ENCODE peak calls at places on chromosomes 2 and 18, in six cellular contexts. One of them, this sample, is unnamed.

GRCh38 chr18:59662008-59662701 is 35.1 kb downstream of the CCBE1 start:
- DNase-seq in central memory CD8-positive, alpha-beta T cell: no peak
- DNase-seq in activated naive CD8-positive, alpha-beta T cell treated with anti-CD3 and anti-CD28 coated beads, Interleukin-2, amount 50 U/mL, for 24 hours: no peak
- DNase-seq in NCI-H1417: no peak
- DNase-seq in smooth muscle cell of the brain vasculature: no peak
- DNase-seq in kidney epithelial cell: peak
- DNase-seq in this sample: no peak

GRCh38 chr2:72271276-72271614 is 123.6 kb upstream of the CYP26B1 start:
- DNase-seq in kidney epithelial cell: no peak
- DNase-seq in NCI-H1417: no peak
- DNase-seq in activated naive CD8-positive, alpha-beta T cell treated with anti-CD3 and anti-CD28 coated beads, Interleukin-2, amount 50 U/mL, for 24 hours: no peak
- DNase-seq in smooth muscle cell of the brain vasculature: no peak
- DNase-seq in central memory CD8-positive, alpha-beta T cell: no peak
- DNase-seq in this sample: no peak

GRCh38 chr2:9140570-9141378 is 65.8 kb upstream of the ASAP2 start:
- DNase-seq in kidney epithelial cell: no peak
- DNase-seq in smooth muscle cell of the brain vasculature: no peak
- DNase-seq in NCI-H1417: no peak
- DNase-seq in activated naive CD8-positive, alpha-beta T cell treated with anti-CD3 and anti-CD28 coated beads, Interleukin-2, amount 50 U/mL, for 24 hours: no peak
- DNase-seq in central memory CD8-positive, alpha-beta T cell: no peak
- DNase-seq in this sample: no peak

GRCh38 chr2:237964578-237965404 is 2.0 kb upstream of the UBE2F start:
- DNase-seq in NCI-H1417: no peak
- DNase-seq in central memory CD8-positive, alpha-beta T cell: no peak
- DNase-seq in kidney epithelial cell: no peak
- DNase-seq in activated naive CD8-positive, alpha-beta T cell treated with anti-CD3 and anti-CD28 coated beads, Interleukin-2, amount 50 U/mL, for 24 hours: no peak
- DNase-seq in smooth muscle cell of the brain vasculature: no peak
- DNase-seq in this sample: no peak

GRCh38 chr2:127568128-127568527 is 32.6 kb downstream of the MYO7B start:
- DNase-seq in activated naive CD8-positive, alpha-beta T cell treated with anti-CD3 and anti-CD28 coated beads, Interleukin-2, amount 50 U/mL, for 24 hours: no peak
- DNase-seq in central memory CD8-positive, alpha-beta T cell: no peak
- DNase-seq in NCI-H1417: no peak
- DNase-seq in kidney epithelial cell: no peak
- DNase-seq in smooth muscle cell of the brain vasculature: no peak
- DNase-seq in this sample: no peak

GRCh38 chr2:186714611-186715010 is 20.8 kb downstream of the FAM171B start:
- DNase-seq in kidney epithelial cell: no peak
- DNase-seq in NCI-H1417: no peak
- DNase-seq in activated naive CD8-positive, alpha-beta T cell treated with anti-CD3 and anti-CD28 coated beads, Interleukin-2, amount 50 U/mL, for 24 hours: no peak
- DNase-seq in smooth muscle cell of the brain vasculature: no peak
- DNase-seq in central memory CD8-positive, alpha-beta T cell: no peak
- DNase-seq in this sample: no peak

GRCh38 chr18:77522031-77522675 is 272.5 kb downstream of the GALR1 start:
- DNase-seq in activated naive CD8-positive, alpha-beta T cell treated with anti-CD3 and anti-CD28 coated beads, Interleukin-2, amount 50 U/mL, for 24 hours: no peak
- DNase-seq in central memory CD8-positive, alpha-beta T cell: no peak
- DNase-seq in NCI-H1417: no peak
- DNase-seq in kidney epithelial cell: no peak
- DNase-seq in smooth muscle cell of the brain vasculature: no peak
- DNase-seq in this sample: no peak

GRCh38 chr2:104850322-104851184 is 3.4 kb upstream of the POU3F3 start:
- DNase-seq in activated naive CD8-positive, alpha-beta T cell treated with anti-CD3 and anti-CD28 coated beads, Interleukin-2, amount 50 U/mL, for 24 hours: no peak
- DNase-seq in NCI-H1417: no peak
- DNase-seq in kidney epithelial cell: no peak
- DNase-seq in central memory CD8-positive, alpha-beta T cell: no peak
- DNase-seq in smooth muscle cell of the brain vasculature: no peak
- DNase-seq in this sample: no peak

GRCh38 chr2:240912878-240913809 is 7.0 kb downstream of the CROCC2 start:
- DNase-seq in NCI-H1417: no peak
- DNase-seq in central memory CD8-positive, alpha-beta T cell: no peak
- DNase-seq in smooth muscle cell of the brain vasculature: no peak
- DNase-seq in activated naive CD8-positive, alpha-beta T cell treated with anti-CD3 and anti-CD28 coated beads, Interleukin-2, amount 50 U/mL, for 24 hours: no peak
- DNase-seq in kidney epithelial cell: no peak
- DNase-seq in this sample: no peak

GRCh38 chr2:201152999-201153398 is 29.9 kb upstream of the CASP10 start:
- DNase-seq in kidney epithelial cell: no peak
- DNase-seq in NCI-H1417: no peak
- DNase-seq in smooth muscle cell of the brain vasculature: no peak
- DNase-seq in central memory CD8-positive, alpha-beta T cell: no peak
- DNase-seq in activated naive CD8-positive, alpha-beta T cell treated with anti-CD3 and anti-CD28 coated beads, Interleukin-2, amount 50 U/mL, for 24 hours: no peak
- DNase-seq in this sample: no peak

GRCh38 chr2:98140210-98140609 is 53.2 kb downstream of the VWA3B start:
- DNase-seq in central memory CD8-positive, alpha-beta T cell: no peak
- DNase-seq in activated naive CD8-positive, alpha-beta T cell treated with anti-CD3 and anti-CD28 coated beads, Interleukin-2, amount 50 U/mL, for 24 hours: no peak
- DNase-seq in smooth muscle cell of the brain vasculature: no peak
- DNase-seq in kidney epithelial cell: no peak
- DNase-seq in NCI-H1417: no peak
- DNase-seq in this sample: no peak

GRCh38 chr2:196466581-196466980 is 172.9 kb upstream of the CCDC150 start:
- DNase-seq in NCI-H1417: no peak
- DNase-seq in smooth muscle cell of the brain vasculature: no peak
- DNase-seq in central memory CD8-positive, alpha-beta T cell: no peak
- DNase-seq in activated naive CD8-positive, alpha-beta T cell treated with anti-CD3 and anti-CD28 coated beads, Interleukin-2, amount 50 U/mL, for 24 hours: no peak
- DNase-seq in kidney epithelial cell: no peak
- DNase-seq in this sample: no peak

GRCh38 chr2:234555616-234556249 is 58.9 kb upstream of the ARL4C start:
- DNase-seq in smooth muscle cell of the brain vasculature: peak
- DNase-seq in NCI-H1417: no peak
- DNase-seq in central memory CD8-positive, alpha-beta T cell: no peak
- DNase-seq in activated naive CD8-positive, alpha-beta T cell treated with anti-CD3 and anti-CD28 coated beads, Interleukin-2, amount 50 U/mL, for 24 hours: no peak
- DNase-seq in kidney epithelial cell: no peak
- DNase-seq in this sample: no peak

GRCh38 chr2:520663-521340 is 156.4 kb downstream of the TMEM18 start:
- DNase-seq in NCI-H1417: no peak
- DNase-seq in smooth muscle cell of the brain vasculature: no peak
- DNase-seq in central memory CD8-positive, alpha-beta T cell: no peak
- DNase-seq in activated naive CD8-positive, alpha-beta T cell treated with anti-CD3 and anti-CD28 coated beads, Interleukin-2, amount 50 U/mL, for 24 hours: no peak
- DNase-seq in kidney epithelial cell: no peak
- DNase-seq in this sample: no peak

GRCh38 chr2:168371273-168371992 is 84.6 kb upstream of the CERS6 start:
- DNase-seq in smooth muscle cell of the brain vasculature: no peak
- DNase-seq in activated naive CD8-positive, alpha-beta T cell treated with anti-CD3 and anti-CD28 coated beads, Interleukin-2, amount 50 U/mL, for 24 hours: no peak
- DNase-seq in NCI-H1417: no peak
- DNase-seq in kidney epithelial cell: no peak
- DNase-seq in central memory CD8-positive, alpha-beta T cell: no peak
- DNase-seq in this sample: no peak

GRCh38 chr2:29053680-29054400 is 20.5 kb downstream of the PCARE start:
- DNase-seq in NCI-H1417: no peak
- DNase-seq in kidney epithelial cell: no peak
- DNase-seq in smooth muscle cell of the brain vasculature: no peak
- DNase-seq in central memory CD8-positive, alpha-beta T cell: no peak
- DNase-seq in activated naive CD8-positive, alpha-beta T cell treated with anti-CD3 and anti-CD28 coated beads, Interleukin-2, amount 50 U/mL, for 24 hours: no peak
- DNase-seq in this sample: no peak

GRCh38 chr2:32064021-32064678 is 794 bp downstream of the SPAST start:
- DNase-seq in kidney epithelial cell: no peak
- DNase-seq in central memory CD8-positive, alpha-beta T cell: peak
- DNase-seq in activated naive CD8-positive, alpha-beta T cell treated with anti-CD3 and anti-CD28 coated beads, Interleukin-2, amount 50 U/mL, for 24 hours: no peak
- DNase-seq in smooth muscle cell of the brain vasculature: no peak
- DNase-seq in NCI-H1417: peak
- DNase-seq in this sample: peak

GRCh38 chr2:15836134-15836941 is 104.0 kb upstream of the MYCN start:
- DNase-seq in activated naive CD8-positive, alpha-beta T cell treated with anti-CD3 and anti-CD28 coated beads, Interleukin-2, amount 50 U/mL, for 24 hours: no peak
- DNase-seq in NCI-H1417: no peak
- DNase-seq in central memory CD8-positive, alpha-beta T cell: no peak
- DNase-seq in kidney epithelial cell: no peak
- DNase-seq in smooth muscle cell of the brain vasculature: no peak
- DNase-seq in this sample: no peak

GRCh38 chr18:64809801-64810200 is 660.9 kb upstream of the LINC00305 start:
- DNase-seq in central memory CD8-positive, alpha-beta T cell: no peak
- DNase-seq in smooth muscle cell of the brain vasculature: no peak
- DNase-seq in activated naive CD8-positive, alpha-beta T cell treated with anti-CD3 and anti-CD28 coated beads, Interleukin-2, amount 50 U/mL, for 24 hours: no peak
- DNase-seq in NCI-H1417: no peak
- DNase-seq in kidney epithelial cell: no peak
- DNase-seq in this sample: no peak

GRCh38 chr2:99691931-99692330 is 202.1 kb upstream of the REV1 start:
- DNase-seq in NCI-H1417: peak
- DNase-seq in central memory CD8-positive, alpha-beta T cell: no peak
- DNase-seq in activated naive CD8-positive, alpha-beta T cell treated with anti-CD3 and anti-CD28 coated beads, Interleukin-2, amount 50 U/mL, for 24 hours: no peak
- DNase-seq in smooth muscle cell of the brain vasculature: no peak
- DNase-seq in kidney epithelial cell: no peak
- DNase-seq in this sample: no peak

GRCh38 chr2:163248321-163249090 is 409.9 kb upstream of the KCNH7 start:
- DNase-seq in NCI-H1417: peak
- DNase-seq in smooth muscle cell of the brain vasculature: no peak
- DNase-seq in activated naive CD8-positive, alpha-beta T cell treated with anti-CD3 and anti-CD28 coated beads, Interleukin-2, amount 50 U/mL, for 24 hours: no peak
- DNase-seq in kidney epithelial cell: no peak
- DNase-seq in central memory CD8-positive, alpha-beta T cell: no peak
- DNase-seq in this sample: no peak

GRCh38 chr2:134515137-134515536 is 203.7 kb downstream of the TMEM163 start:
- DNase-seq in smooth muscle cell of the brain vasculature: no peak
- DNase-seq in kidney epithelial cell: no peak
- DNase-seq in activated naive CD8-positive, alpha-beta T cell treated with anti-CD3 and anti-CD28 coated beads, Interleukin-2, amount 50 U/mL, for 24 hours: no peak
- DNase-seq in central memory CD8-positive, alpha-beta T cell: no peak
- DNase-seq in NCI-H1417: no peak
- DNase-seq in this sample: no peak

This sample was measured in NCI-H526 treated with DMSO at 0.1 percent for 48 hours.